ENCODE peak calls at places on chromosome 15, in four cellular contexts. One of them, this sample, is unnamed. For H3K4me1, the result is how much of the 10 kb centered on the place peaks cover.

GRCh38 chr15:39641187-39641889 is 60.5 kb downstream of the THBS1 start:
- DNase-seq in hepatocyte: no peak
- DNase-seq in fibroblast of lung: no peak
- DNase-seq in A549: no peak
- DNase-seq in this sample: no peak

GRCh38 chr15:98899266-98900021 is 108.1 kb downstream of the PGPEP1L start:
- DNase-seq in hepatocyte: no peak
- DNase-seq in A549: no peak
- DNase-seq in fibroblast of lung: no peak
- DNase-seq in this sample: no peak

GRCh38 chr15:52652984-52653383 is 26.2 kb downstream of the ATOSA start:
- DNase-seq in fibroblast of lung: peak
- DNase-seq in hepatocyte: peak
- DNase-seq in A549: peak
- DNase-seq in this sample: no peak

GRCh38 chr15:94286581-94286980 is 55.2 kb downstream of the MCTP2 start:
- DNase-seq in fibroblast of lung: no peak
- DNase-seq in hepatocyte: no peak
- DNase-seq in A549: no peak
- DNase-seq in this sample: no peak

GRCh38 chr15:80087104-80087503 is 27.6 kb downstream of the ZFAND6 start:
- DNase-seq in fibroblast of lung: no peak
- DNase-seq in hepatocyte: no peak
- DNase-seq in A549: no peak
- DNase-seq in this sample: no peak

GRCh38 chr15:71080166-71080565 is 35.1 kb upstream of the THSD4 start:
- DNase-seq in hepatocyte: no peak
- DNase-seq in A549: no peak
- DNase-seq in fibroblast of lung: no peak
- DNase-seq in this sample: no peak

GRCh38 chr15:76337047-76337738 is 620 bp downstream of the ISL2 start:
- DNase-seq in fibroblast of lung: peak
- DNase-seq in hepatocyte: no peak
- DNase-seq in A549: peak
- DNase-seq in this sample: peak

GRCh38 chr15:34055868-34056595 is 17.0 kb upstream of the AVEN start:
- DNase-seq in fibroblast of lung: peak
- DNase-seq in hepatocyte: no peak
- DNase-seq in A549: no peak
- DNase-seq in this sample: no peak

GRCh38 chr15:65790692-65791334 is 1.3 kb downstream of the DENND4A start:
- DNase-seq in hepatocyte: peak
- DNase-seq in A549: peak
- DNase-seq in fibroblast of lung: peak
- DNase-seq in this sample: no peak

DNA sequence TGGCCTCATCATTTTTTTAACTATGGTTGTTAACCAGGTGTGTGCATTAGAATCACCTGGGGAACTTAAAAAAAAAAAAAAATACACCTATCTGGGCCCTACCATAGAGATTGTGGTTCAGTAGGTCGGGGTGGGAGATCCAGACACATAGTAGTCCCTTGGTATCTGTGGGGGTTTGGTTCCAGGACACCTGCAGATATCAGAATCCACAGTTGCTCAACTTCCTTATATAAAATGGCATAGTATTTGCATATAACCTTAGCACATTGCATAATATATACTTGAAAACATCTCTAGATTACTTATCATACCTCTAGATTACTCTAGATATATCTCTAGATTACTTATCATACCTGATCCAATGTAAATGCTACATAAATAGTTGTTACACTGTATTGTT is 5.0 kb downstream of the IQGAP1 start:
- DNase-seq in hepatocyte: no peak
- DNase-seq in A549: no peak
- DNase-seq in fibroblast of lung: no peak
- DNase-seq in this sample: no peak
- H3K4me1 ChIP-seq in hepatocyte: under half
- H3K4me1 ChIP-seq in A549: under half
- H3K4me1 ChIP-seq in fibroblast of lung: under half
- H3K4me1 ChIP-seq in this sample: half or more

GRCh38 chr15:85542488-85542887 is 162.1 kb downstream of the AKAP13 start:
- DNase-seq in hepatocyte: no peak
- DNase-seq in A549: no peak
- DNase-seq in fibroblast of lung: no peak
- DNase-seq in this sample: no peak
- H3K4me1 ChIP-seq in hepatocyte: under half
- H3K4me1 ChIP-seq in A549: under half
- H3K4me1 ChIP-seq in fibroblast of lung: under half
- H3K4me1 ChIP-seq in this sample: half or more

GRCh38 chr15:31365655-31366127 is 39.1 kb downstream of the KLF13 start:
- DNase-seq in hepatocyte: peak
- DNase-seq in fibroblast of lung: peak
- DNase-seq in A549: no peak
- DNase-seq in this sample: peak
- H3K4me1 ChIP-seq in hepatocyte: under half
- H3K4me1 ChIP-seq in fibroblast of lung: under half
- H3K4me1 ChIP-seq in A549: under half
- H3K4me1 ChIP-seq in this sample: half or more

GRCh38 chr15:67079361-67079760 is 14.0 kb downstream of the SMAD3 start:
- DNase-seq in A549: no peak
- DNase-seq in fibroblast of lung: no peak
- DNase-seq in hepatocyte: no peak
- DNase-seq in this sample: no peak
- H3K4me1 ChIP-seq in A549: half or more
- H3K4me1 ChIP-seq in fibroblast of lung: half or more
- H3K4me1 ChIP-seq in hepatocyte: half or more
- H3K4me1 ChIP-seq in this sample: half or more

GRCh38 chr15:101522091-101522490 is 32.6 kb upstream of the PCSK6 start:
- DNase-seq in fibroblast of lung: no peak
- DNase-seq in hepatocyte: no peak
- DNase-seq in A549: no peak
- DNase-seq in this sample: peak

GRCh38 chr15:101521084-101521483 is 31.6 kb upstream of the PCSK6 start:
- DNase-seq in hepatocyte: no peak
- DNase-seq in fibroblast of lung: no peak
- DNase-seq in A549: no peak
- DNase-seq in this sample: no peak

GRCh38 chr15:101522621-101523559 is 33.4 kb upstream of the PCSK6 start:
- DNase-seq in A549: no peak
- DNase-seq in fibroblast of lung: no peak
- DNase-seq in hepatocyte: no peak
- DNase-seq in this sample: peak

GRCh38 chr15:101521563-101521962 is 32.1 kb upstream of the PCSK6 start:
- DNase-seq in A549: no peak
- DNase-seq in hepatocyte: no peak
- DNase-seq in fibroblast of lung: no peak
- DNase-seq in this sample: no peak

GRCh38 chr15:101520395-101520794 is 30.9 kb upstream of the PCSK6 start:
- DNase-seq in hepatocyte: no peak
- DNase-seq in A549: no peak
- DNase-seq in fibroblast of lung: no peak
- DNase-seq in this sample: peak
- H3K4me1 ChIP-seq in hepatocyte: under half
- H3K4me1 ChIP-seq in A549: under half
- H3K4me1 ChIP-seq in fibroblast of lung: under half
- H3K4me1 ChIP-seq in this sample: under half

GRCh38 chr15:68599560-68600071 is 20.8 kb downstream of the CORO2B start:
- DNase-seq in fibroblast of lung: peak
- DNase-seq in hepatocyte: peak
- DNase-seq in A549: no peak
- DNase-seq in this sample: no peak

GRCh38 chr15:68602484-68603240 is 23.9 kb downstream of the CORO2B start:
- DNase-seq in A549: no peak
- DNase-seq in fibroblast of lung: no peak
- DNase-seq in hepatocyte: no peak
- DNase-seq in this sample: no peak

GRCh38 chr15:68601206-68602197 is 22.7 kb downstream of the CORO2B start:
- DNase-seq in hepatocyte: no peak
- DNase-seq in fibroblast of lung: no peak
- DNase-seq in A549: no peak
- DNase-seq in this sample: no peak

GRCh38 chr15:68606332-68606731 is 27.5 kb downstream of the CORO2B start:
- DNase-seq in fibroblast of lung: peak
- DNase-seq in A549: no peak
- DNase-seq in hepatocyte: no peak
- DNase-seq in this sample: no peak

GRCh38 chr15:68603951-68604350 is 25.2 kb downstream of the CORO2B start:
- DNase-seq in hepatocyte: no peak
- DNase-seq in A549: no peak
- DNase-seq in fibroblast of lung: no peak
- DNase-seq in this sample: no peak
- H3K4me1 ChIP-seq in hepatocyte: under half
- H3K4me1 ChIP-seq in A549: under half
- H3K4me1 ChIP-seq in fibroblast of lung: under half
- H3K4me1 ChIP-seq in this sample: half or more

DNA sequence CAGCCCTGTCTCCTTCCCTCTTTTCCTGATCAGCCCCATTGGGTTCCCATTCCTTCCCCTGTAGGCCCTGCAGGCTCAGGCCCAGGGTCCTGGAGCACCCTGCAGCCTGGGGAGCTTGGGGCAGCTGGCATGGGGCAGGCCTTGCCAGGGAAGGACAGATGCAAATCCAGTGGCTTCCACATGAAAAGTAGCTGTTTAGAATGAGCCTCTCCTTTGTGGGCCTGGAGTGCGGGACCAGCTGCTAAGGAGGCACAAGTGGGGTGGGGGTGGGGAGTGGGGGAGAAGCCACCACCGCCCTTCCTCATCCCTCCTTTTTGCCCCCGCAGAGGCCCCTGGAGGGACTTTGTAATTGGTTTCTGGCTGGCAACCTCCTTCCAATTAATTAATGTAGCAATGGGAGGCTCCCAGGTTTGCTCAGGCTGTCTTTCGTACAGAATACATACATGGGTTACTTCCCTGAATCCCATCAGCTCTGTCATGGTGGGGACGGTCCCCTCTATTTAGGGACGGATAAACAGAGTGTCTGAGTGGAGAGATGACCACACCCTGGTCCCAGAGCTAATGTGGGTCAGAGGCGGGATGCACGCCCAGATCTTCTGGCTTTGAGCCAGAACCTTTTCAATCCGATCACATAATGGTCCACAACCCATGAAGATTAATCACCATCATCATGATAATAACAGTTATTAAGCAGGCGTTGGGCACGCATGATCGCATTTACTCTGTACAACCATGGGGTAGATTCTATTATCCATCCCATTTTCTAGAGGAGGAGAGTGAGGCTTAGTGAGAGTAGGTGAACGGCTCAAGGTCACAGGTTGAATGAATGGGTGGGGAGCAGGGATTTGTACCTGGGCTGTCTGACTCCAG is 6.1 kb downstream of the CORO2B start:
- DNase-seq in hepatocyte: no peak
- DNase-seq in fibroblast of lung: no peak
- DNase-seq in A549: no peak
- DNase-seq in this sample: no peak
- H3K4me1 ChIP-seq in hepatocyte: under half
- H3K4me1 ChIP-seq in fibroblast of lung: under half
- H3K4me1 ChIP-seq in A549: under half
- H3K4me1 ChIP-seq in this sample: under half

GRCh38 chr15:63586790-63587189 is 10.4 kb upstream of the FBXL22 start:
- DNase-seq in fibroblast of lung: no peak
- DNase-seq in hepatocyte: no peak
- DNase-seq in A549: peak
- DNase-seq in this sample: no peak

GRCh38 chr15:63588826-63589225 is 8.4 kb upstream of the FBXL22 start:
- DNase-seq in fibroblast of lung: no peak
- DNase-seq in A549: no peak
- DNase-seq in hepatocyte: no peak
- DNase-seq in this sample: no peak

GRCh38 chr15:63587527-63587926 is 9.7 kb upstream of the FBXL22 start:
- DNase-seq in hepatocyte: peak
- DNase-seq in A549: peak
- DNase-seq in fibroblast of lung: peak
- DNase-seq in this sample: no peak

GRCh38 chr15:63582179-63582578 is 15.0 kb upstream of the FBXL22 start:
- DNase-seq in A549: no peak
- DNase-seq in hepatocyte: no peak
- DNase-seq in fibroblast of lung: no peak
- DNase-seq in this sample: no peak

DNA sequence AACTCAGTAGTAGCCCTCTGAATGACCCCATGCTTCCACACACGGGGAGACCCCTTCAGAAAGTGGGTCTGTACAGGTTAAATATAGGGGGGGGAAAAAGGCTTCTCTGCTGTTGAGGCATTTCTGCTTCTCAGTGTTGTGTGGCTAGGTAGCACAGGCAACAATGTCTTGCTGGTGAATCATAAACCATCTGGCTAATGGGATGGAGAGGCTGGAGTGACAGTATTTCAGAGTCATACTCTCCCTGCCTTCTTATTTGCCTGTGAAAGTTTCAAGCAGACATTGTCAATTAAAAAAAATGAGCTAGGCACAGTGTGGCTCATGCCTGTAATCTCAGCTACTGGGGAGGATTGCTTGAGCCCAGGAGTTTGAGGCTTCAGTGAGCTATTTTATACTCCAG is 14.2 kb upstream of the FBXL22 start:
- DNase-seq in fibroblast of lung: peak
- DNase-seq in A549: peak
- DNase-seq in hepatocyte: no peak
- DNase-seq in this sample: no peak
- H3K4me1 ChIP-seq in fibroblast of lung: under half
- H3K4me1 ChIP-seq in A549: under half
- H3K4me1 ChIP-seq in hepatocyte: under half
- H3K4me1 ChIP-seq in this sample: under half

GRCh38 chr15:48537277-48538113 is 108.0 kb downstream of the FBN1 start:
- DNase-seq in A549: no peak
- DNase-seq in fibroblast of lung: peak
- DNase-seq in hepatocyte: no peak
- DNase-seq in this sample: no peak
- H3K4me1 ChIP-seq in A549: under half
- H3K4me1 ChIP-seq in fibroblast of lung: under half
- H3K4me1 ChIP-seq in hepatocyte: under half
- H3K4me1 ChIP-seq in this sample: under half

DNA sequence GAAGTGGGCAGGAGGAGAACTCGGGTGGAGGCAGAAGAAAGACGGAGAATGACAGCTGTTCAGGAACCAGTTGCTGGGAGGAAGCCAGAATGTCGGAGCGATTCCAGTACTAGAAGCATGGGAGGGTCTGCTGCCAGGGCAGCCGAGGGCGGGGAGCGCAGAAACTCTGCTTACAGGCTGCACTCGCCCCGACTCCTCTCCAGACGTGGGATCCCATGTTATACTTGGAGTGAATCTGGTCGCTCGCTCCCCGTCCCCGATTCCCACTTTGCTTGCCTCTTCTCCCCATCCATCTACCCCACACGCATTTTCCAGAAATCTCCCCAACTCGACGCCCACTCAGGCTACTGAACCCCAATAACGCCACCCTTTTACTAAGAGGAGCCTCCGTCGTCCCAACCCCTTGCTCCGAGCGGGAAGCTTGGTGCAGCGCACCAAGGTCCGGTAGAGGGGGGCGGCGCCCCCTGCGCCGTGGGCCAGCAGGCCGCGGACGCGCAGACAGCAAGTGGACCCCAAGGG is 655 bp downstream of the GATM start:
- DNase-seq in fibroblast of lung: no peak
- DNase-seq in hepatocyte: peak
- DNase-seq in A549: no peak
- DNase-seq in this sample: no peak
- H3K4me1 ChIP-seq in fibroblast of lung: under half
- H3K4me1 ChIP-seq in hepatocyte: under half
- H3K4me1 ChIP-seq in A549: under half
- H3K4me1 ChIP-seq in this sample: under half